ENCODE peak calls at places on chromosomes 4 and X, in ten cellular contexts. One of them, this sample, is unnamed.
A peak's percentile ranks its signal among the peaks of the same experiment; 100 is the strongest.

GRCh38 chr4:125703443-125703842 is 388.7 kb downstream of the FAT4 start:
- DNase-seq in posterior vena cava: no peak
- DNase-seq in activated naive CD4-positive, alpha-beta T cell treated with anti-CD3 and anti-CD28 coated beads for 36 hours: no peak
- DNase-seq in bronchial epithelial cell: peak; percentile 51
- DNase-seq in activated CD4-positive, alpha-beta T cell treated with anti-CD3 and anti-CD28 coated beads for 1 hour: no peak
- DNase-seq in NCI-H1694 treated with DMSO at 0.1 percent for 48 hours: no peak
- DNase-seq in AG04450: no peak
- DNase-seq in EH: peak; percentile 50
- DNase-seq in stimulated activated naive CD4-positive, alpha-beta T cell: no peak
- DNase-seq in caudate nucleus: no peak
- DNase-seq in this sample: no peak

GRCh38 chr4:8728536-8729407 is 136.2 kb downstream of the CPZ start:
- DNase-seq in posterior vena cava: peak; percentile 69
- DNase-seq in activated naive CD4-positive, alpha-beta T cell treated with anti-CD3 and anti-CD28 coated beads for 36 hours: no peak
- DNase-seq in bronchial epithelial cell: no peak
- DNase-seq in activated CD4-positive, alpha-beta T cell treated with anti-CD3 and anti-CD28 coated beads for 1 hour: no peak
- DNase-seq in NCI-H1694 treated with DMSO at 0.1 percent for 48 hours: no peak
- DNase-seq in AG04450: no peak
- DNase-seq in EH: no peak
- DNase-seq in stimulated activated naive CD4-positive, alpha-beta T cell: no peak
- DNase-seq in caudate nucleus: no peak
- DNase-seq in this sample: no peak

GRCh38 chr4:153294631-153295030 is 49.9 kb upstream of the MND1 start:
- DNase-seq in posterior vena cava: no peak
- DNase-seq in activated naive CD4-positive, alpha-beta T cell treated with anti-CD3 and anti-CD28 coated beads for 36 hours: no peak
- DNase-seq in bronchial epithelial cell: peak; percentile 82
- DNase-seq in activated CD4-positive, alpha-beta T cell treated with anti-CD3 and anti-CD28 coated beads for 1 hour: no peak
- DNase-seq in NCI-H1694 treated with DMSO at 0.1 percent for 48 hours: no peak
- DNase-seq in AG04450: no peak
- DNase-seq in EH: peak; percentile 49
- DNase-seq in stimulated activated naive CD4-positive, alpha-beta T cell: no peak
- DNase-seq in caudate nucleus: no peak
- DNase-seq in this sample: no peak

GRCh38 chr4:88017516-88018302 is 10.3 kb downstream of the PKD2 start:
- DNase-seq in posterior vena cava: no peak
- DNase-seq in activated naive CD4-positive, alpha-beta T cell treated with anti-CD3 and anti-CD28 coated beads for 36 hours: no peak
- DNase-seq in bronchial epithelial cell: peak; percentile 86
- DNase-seq in activated CD4-positive, alpha-beta T cell treated with anti-CD3 and anti-CD28 coated beads for 1 hour: no peak
- DNase-seq in NCI-H1694 treated with DMSO at 0.1 percent for 48 hours: no peak
- DNase-seq in AG04450: peak; percentile 83
- DNase-seq in EH: peak; percentile 97
- DNase-seq in stimulated activated naive CD4-positive, alpha-beta T cell: no peak
- DNase-seq in caudate nucleus: no peak
- DNase-seq in this sample: no peak

GRCh38 chr4:86482851-86483490 is 111.1 kb upstream of the PTPN13 start:
- DNase-seq in posterior vena cava: no peak
- DNase-seq in activated naive CD4-positive, alpha-beta T cell treated with anti-CD3 and anti-CD28 coated beads for 36 hours: no peak
- DNase-seq in bronchial epithelial cell: no peak
- DNase-seq in activated CD4-positive, alpha-beta T cell treated with anti-CD3 and anti-CD28 coated beads for 1 hour: no peak
- DNase-seq in NCI-H1694 treated with DMSO at 0.1 percent for 48 hours: no peak
- DNase-seq in AG04450: no peak
- DNase-seq in EH: peak; percentile 39
- DNase-seq in stimulated activated naive CD4-positive, alpha-beta T cell: no peak
- DNase-seq in caudate nucleus: no peak
- DNase-seq in this sample: no peak

GRCh38 chrX:13506574-13506973 is 62.8 kb upstream of the EGFL6 start:
- DNase-seq in posterior vena cava: peak; percentile 81
- DNase-seq in activated naive CD4-positive, alpha-beta T cell treated with anti-CD3 and anti-CD28 coated beads for 36 hours: peak; percentile 61
- DNase-seq in bronchial epithelial cell: peak; percentile 25
- DNase-seq in activated CD4-positive, alpha-beta T cell treated with anti-CD3 and anti-CD28 coated beads for 1 hour: peak; percentile 24
- DNase-seq in NCI-H1694 treated with DMSO at 0.1 percent for 48 hours: no peak
- DNase-seq in AG04450: peak; percentile 23
- DNase-seq in EH: peak; percentile 50
- DNase-seq in stimulated activated naive CD4-positive, alpha-beta T cell: peak; percentile 34
- DNase-seq in caudate nucleus: no peak
- DNase-seq in this sample: peak; percentile 49

GRCh38 chr4:22389240-22389871 is 126.5 kb downstream of the ADGRA3 start:
- DNase-seq in posterior vena cava: no peak
- DNase-seq in activated naive CD4-positive, alpha-beta T cell treated with anti-CD3 and anti-CD28 coated beads for 36 hours: peak; percentile 72
- DNase-seq in bronchial epithelial cell: peak; percentile 66
- DNase-seq in activated CD4-positive, alpha-beta T cell treated with anti-CD3 and anti-CD28 coated beads for 1 hour: no peak
- DNase-seq in NCI-H1694 treated with DMSO at 0.1 percent for 48 hours: peak; percentile 13
- DNase-seq in AG04450: peak; percentile 72
- DNase-seq in EH: peak; percentile 80
- DNase-seq in stimulated activated naive CD4-positive, alpha-beta T cell: peak; percentile 46
- DNase-seq in caudate nucleus: peak; percentile 4
- DNase-seq in this sample: no peak

GRCh38 chr4:165726831-165727230 is 146.2 kb upstream of the TLL1 start:
- DNase-seq in posterior vena cava: no peak
- DNase-seq in activated naive CD4-positive, alpha-beta T cell treated with anti-CD3 and anti-CD28 coated beads for 36 hours: no peak
- DNase-seq in bronchial epithelial cell: peak; percentile 15
- DNase-seq in activated CD4-positive, alpha-beta T cell treated with anti-CD3 and anti-CD28 coated beads for 1 hour: no peak
- DNase-seq in NCI-H1694 treated with DMSO at 0.1 percent for 48 hours: no peak
- DNase-seq in AG04450: no peak
- DNase-seq in EH: peak; percentile 11
- DNase-seq in stimulated activated naive CD4-positive, alpha-beta T cell: no peak
- DNase-seq in caudate nucleus: no peak
- DNase-seq in this sample: no peak

GRCh38 chr4:41692717-41693345 is 55.7 kb downstream of the PHOX2B start:
- DNase-seq in posterior vena cava: peak; percentile 80
- DNase-seq in activated naive CD4-positive, alpha-beta T cell treated with anti-CD3 and anti-CD28 coated beads for 36 hours: peak; percentile 52
- DNase-seq in bronchial epithelial cell: peak; percentile 44
- DNase-seq in activated CD4-positive, alpha-beta T cell treated with anti-CD3 and anti-CD28 coated beads for 1 hour: no peak
- DNase-seq in NCI-H1694 treated with DMSO at 0.1 percent for 48 hours: peak; percentile 37
- DNase-seq in AG04450: peak; percentile 18
- DNase-seq in EH: peak; percentile 65
- DNase-seq in stimulated activated naive CD4-positive, alpha-beta T cell: no peak
- DNase-seq in caudate nucleus: no peak
- DNase-seq in this sample: peak; percentile 33

GRCh38 chr4:175271010-175271630 is 353.0 kb downstream of the ADAM29 start:
- DNase-seq in posterior vena cava: no peak
- DNase-seq in activated naive CD4-positive, alpha-beta T cell treated with anti-CD3 and anti-CD28 coated beads for 36 hours: no peak
- DNase-seq in bronchial epithelial cell: no peak
- DNase-seq in activated CD4-positive, alpha-beta T cell treated with anti-CD3 and anti-CD28 coated beads for 1 hour: no peak
- DNase-seq in NCI-H1694 treated with DMSO at 0.1 percent for 48 hours: no peak
- DNase-seq in AG04450: no peak
- DNase-seq in EH: no peak
- DNase-seq in stimulated activated naive CD4-positive, alpha-beta T cell: no peak
- DNase-seq in caudate nucleus: no peak
- DNase-seq in this sample: no peak

GRCh38 chr4:57442834-57443291 is 332.7 kb upstream of the IGFBP7 start:
- DNase-seq in posterior vena cava: no peak
- DNase-seq in activated naive CD4-positive, alpha-beta T cell treated with anti-CD3 and anti-CD28 coated beads for 36 hours: peak; percentile 18
- DNase-seq in bronchial epithelial cell: peak; percentile 47
- DNase-seq in activated CD4-positive, alpha-beta T cell treated with anti-CD3 and anti-CD28 coated beads for 1 hour: no peak
- DNase-seq in NCI-H1694 treated with DMSO at 0.1 percent for 48 hours: peak; percentile 20
- DNase-seq in AG04450: no peak
- DNase-seq in EH: peak; percentile 46
- DNase-seq in stimulated activated naive CD4-positive, alpha-beta T cell: no peak
- DNase-seq in caudate nucleus: peak; percentile 1
- DNase-seq in this sample: no peak

GRCh38 chr4:43148481-43148880 is 256.0 kb downstream of the GRXCR1 start:
- DNase-seq in posterior vena cava: no peak
- DNase-seq in activated naive CD4-positive, alpha-beta T cell treated with anti-CD3 and anti-CD28 coated beads for 36 hours: no peak
- DNase-seq in bronchial epithelial cell: no peak
- DNase-seq in activated CD4-positive, alpha-beta T cell treated with anti-CD3 and anti-CD28 coated beads for 1 hour: no peak
- DNase-seq in NCI-H1694 treated with DMSO at 0.1 percent for 48 hours: no peak
- DNase-seq in AG04450: no peak
- DNase-seq in EH: no peak
- DNase-seq in stimulated activated naive CD4-positive, alpha-beta T cell: no peak
- DNase-seq in caudate nucleus: no peak
- DNase-seq in this sample: no peak

GRCh38 chr4:7828926-7829325 is 110.7 kb downstream of the AFAP1 start:
- DNase-seq in posterior vena cava: no peak
- DNase-seq in activated naive CD4-positive, alpha-beta T cell treated with anti-CD3 and anti-CD28 coated beads for 36 hours: peak; percentile 24
- DNase-seq in bronchial epithelial cell: peak; percentile 57
- DNase-seq in activated CD4-positive, alpha-beta T cell treated with anti-CD3 and anti-CD28 coated beads for 1 hour: no peak
- DNase-seq in NCI-H1694 treated with DMSO at 0.1 percent for 48 hours: no peak
- DNase-seq in AG04450: no peak
- DNase-seq in EH: peak; percentile 80
- DNase-seq in stimulated activated naive CD4-positive, alpha-beta T cell: no peak
- DNase-seq in caudate nucleus: no peak
- DNase-seq in this sample: no peak

GRCh38 chr4:186723207-186724047 is at the start of gene FAT1:
- DNase-seq in posterior vena cava: peak; percentile 87
- DNase-seq in activated naive CD4-positive, alpha-beta T cell treated with anti-CD3 and anti-CD28 coated beads for 36 hours: no peak
- DNase-seq in bronchial epithelial cell: no peak
- DNase-seq in activated CD4-positive, alpha-beta T cell treated with anti-CD3 and anti-CD28 coated beads for 1 hour: no peak
- DNase-seq in NCI-H1694 treated with DMSO at 0.1 percent for 48 hours: no peak
- DNase-seq in AG04450: no peak
- DNase-seq in EH: peak; percentile 67
- DNase-seq in stimulated activated naive CD4-positive, alpha-beta T cell: no peak
- DNase-seq in caudate nucleus: peak; percentile 26
- DNase-seq in this sample: no peak

GRCh38 chr4:73679836-73680235 is 59.6 kb upstream of the RASSF6 start:
- DNase-seq in posterior vena cava: no peak
- DNase-seq in activated naive CD4-positive, alpha-beta T cell treated with anti-CD3 and anti-CD28 coated beads for 36 hours: no peak
- DNase-seq in bronchial epithelial cell: peak; percentile 77
- DNase-seq in activated CD4-positive, alpha-beta T cell treated with anti-CD3 and anti-CD28 coated beads for 1 hour: no peak
- DNase-seq in NCI-H1694 treated with DMSO at 0.1 percent for 48 hours: no peak
- DNase-seq in AG04450: no peak
- DNase-seq in EH: peak; percentile 89
- DNase-seq in stimulated activated naive CD4-positive, alpha-beta T cell: no peak
- DNase-seq in caudate nucleus: no peak
- DNase-seq in this sample: no peak

GRCh38 chr4:140755811-140756291 is 334 bp downstream of the TBC1D9 start:
- DNase-seq in posterior vena cava: peak; percentile 82
- DNase-seq in activated naive CD4-positive, alpha-beta T cell treated with anti-CD3 and anti-CD28 coated beads for 36 hours: peak; percentile 12
- DNase-seq in bronchial epithelial cell: no peak
- DNase-seq in activated CD4-positive, alpha-beta T cell treated with anti-CD3 and anti-CD28 coated beads for 1 hour: no peak
- DNase-seq in NCI-H1694 treated with DMSO at 0.1 percent for 48 hours: no peak
- DNase-seq in AG04450: no peak
- DNase-seq in EH: peak; percentile 64
- DNase-seq in stimulated activated naive CD4-positive, alpha-beta T cell: no peak
- DNase-seq in caudate nucleus: peak; percentile 6
- DNase-seq in this sample: peak; percentile 30

GRCh38 chrX:29231800-29232199 is 644.6 kb downstream of the IL1RAPL1 start:
- DNase-seq in posterior vena cava: no peak
- DNase-seq in activated naive CD4-positive, alpha-beta T cell treated with anti-CD3 and anti-CD28 coated beads for 36 hours: no peak
- DNase-seq in bronchial epithelial cell: peak; percentile 2
- DNase-seq in activated CD4-positive, alpha-beta T cell treated with anti-CD3 and anti-CD28 coated beads for 1 hour: no peak
- DNase-seq in NCI-H1694 treated with DMSO at 0.1 percent for 48 hours: no peak
- DNase-seq in AG04450: no peak
- DNase-seq in EH: no peak
- DNase-seq in stimulated activated naive CD4-positive, alpha-beta T cell: no peak
- DNase-seq in caudate nucleus: no peak
- DNase-seq in this sample: no peak

GRCh38 chrX:119145241-119145653 is 17.6 kb upstream of the KIAA1210 start:
- DNase-seq in posterior vena cava: no peak
- DNase-seq in activated naive CD4-positive, alpha-beta T cell treated with anti-CD3 and anti-CD28 coated beads for 36 hours: peak; percentile 5
- DNase-seq in bronchial epithelial cell: peak; percentile 10
- DNase-seq in activated CD4-positive, alpha-beta T cell treated with anti-CD3 and anti-CD28 coated beads for 1 hour: no peak
- DNase-seq in NCI-H1694 treated with DMSO at 0.1 percent for 48 hours: no peak
- DNase-seq in AG04450: no peak
- DNase-seq in EH: peak; percentile 26
- DNase-seq in stimulated activated naive CD4-positive, alpha-beta T cell: no peak
- DNase-seq in caudate nucleus: no peak
- DNase-seq in this sample: no peak

GRCh38 chr4:37685211-37685725 is 908 bp downstream of the RELL1 start:
- DNase-seq in posterior vena cava: no peak
- DNase-seq in activated naive CD4-positive, alpha-beta T cell treated with anti-CD3 and anti-CD28 coated beads for 36 hours: peak; percentile 55
- DNase-seq in bronchial epithelial cell: peak; percentile 27
- DNase-seq in activated CD4-positive, alpha-beta T cell treated with anti-CD3 and anti-CD28 coated beads for 1 hour: no peak
- DNase-seq in NCI-H1694 treated with DMSO at 0.1 percent for 48 hours: no peak
- DNase-seq in AG04450: peak; percentile 37
- DNase-seq in EH: peak; percentile 75
- DNase-seq in stimulated activated naive CD4-positive, alpha-beta T cell: peak; percentile 86
- DNase-seq in caudate nucleus: no peak
- DNase-seq in this sample: no peak

GRCh38 chr4:173227753-173228152 is 59.1 kb downstream of the GALNT7 start:
- DNase-seq in posterior vena cava: no peak
- DNase-seq in activated naive CD4-positive, alpha-beta T cell treated with anti-CD3 and anti-CD28 coated beads for 36 hours: no peak
- DNase-seq in bronchial epithelial cell: no peak
- DNase-seq in activated CD4-positive, alpha-beta T cell treated with anti-CD3 and anti-CD28 coated beads for 1 hour: no peak
- DNase-seq in NCI-H1694 treated with DMSO at 0.1 percent for 48 hours: no peak
- DNase-seq in AG04450: no peak
- DNase-seq in EH: no peak
- DNase-seq in stimulated activated naive CD4-positive, alpha-beta T cell: no peak
- DNase-seq in caudate nucleus: no peak
- DNase-seq in this sample: no peak

GRCh38 chrX:96183843-96184242 is 500.8 kb upstream of the DIAPH2 start:
- DNase-seq in posterior vena cava: no peak
- DNase-seq in activated naive CD4-positive, alpha-beta T cell treated with anti-CD3 and anti-CD28 coated beads for 36 hours: no peak
- DNase-seq in bronchial epithelial cell: peak; percentile 13
- DNase-seq in activated CD4-positive, alpha-beta T cell treated with anti-CD3 and anti-CD28 coated beads for 1 hour: no peak
- DNase-seq in NCI-H1694 treated with DMSO at 0.1 percent for 48 hours: no peak
- DNase-seq in AG04450: no peak
- DNase-seq in EH: peak; percentile 1
- DNase-seq in stimulated activated naive CD4-positive, alpha-beta T cell: no peak
- DNase-seq in caudate nucleus: no peak
- DNase-seq in this sample: no peak

GRCh38 chr4:123114084-123114914 is 191.9 kb upstream of the NUDT6 start:
- DNase-seq in posterior vena cava: no peak
- DNase-seq in activated naive CD4-positive, alpha-beta T cell treated with anti-CD3 and anti-CD28 coated beads for 36 hours: no peak
- DNase-seq in bronchial epithelial cell: no peak
- DNase-seq in activated CD4-positive, alpha-beta T cell treated with anti-CD3 and anti-CD28 coated beads for 1 hour: no peak
- DNase-seq in NCI-H1694 treated with DMSO at 0.1 percent for 48 hours: no peak
- DNase-seq in AG04450: no peak
- DNase-seq in EH: no peak
- DNase-seq in stimulated activated naive CD4-positive, alpha-beta T cell: no peak
- DNase-seq in caudate nucleus: no peak
- DNase-seq in this sample: no peak

GRCh38 chr4:36414248-36414647 is 132.8 kb downstream of the DTHD1 start:
- DNase-seq in posterior vena cava: no peak
- DNase-seq in activated naive CD4-positive, alpha-beta T cell treated with anti-CD3 and anti-CD28 coated beads for 36 hours: no peak
- DNase-seq in bronchial epithelial cell: peak; percentile 31
- DNase-seq in activated CD4-positive, alpha-beta T cell treated with anti-CD3 and anti-CD28 coated beads for 1 hour: no peak
- DNase-seq in NCI-H1694 treated with DMSO at 0.1 percent for 48 hours: peak; percentile 40
- DNase-seq in AG04450: no peak
- DNase-seq in EH: no peak
- DNase-seq in stimulated activated naive CD4-positive, alpha-beta T cell: peak; percentile 3
- DNase-seq in caudate nucleus: no peak
- DNase-seq in this sample: no peak

GRCh38 chr4:67575232-67575888 is 16.8 kb downstream of the STAP1 start:
- DNase-seq in posterior vena cava: no peak
- DNase-seq in activated naive CD4-positive, alpha-beta T cell treated with anti-CD3 and anti-CD28 coated beads for 36 hours: peak; percentile 28
- DNase-seq in bronchial epithelial cell: peak; percentile 49
- DNase-seq in activated CD4-positive, alpha-beta T cell treated with anti-CD3 and anti-CD28 coated beads for 1 hour: no peak
- DNase-seq in NCI-H1694 treated with DMSO at 0.1 percent for 48 hours: no peak
- DNase-seq in AG04450: no peak
- DNase-seq in EH: no peak
- DNase-seq in stimulated activated naive CD4-positive, alpha-beta T cell: peak; percentile 48
- DNase-seq in caudate nucleus: no peak
- DNase-seq in this sample: no peak

GRCh38 chr4:129950217-129950616 is 854.3 kb downstream of the C4orf33 start:
- DNase-seq in posterior vena cava: no peak
- DNase-seq in activated naive CD4-positive, alpha-beta T cell treated with anti-CD3 and anti-CD28 coated beads for 36 hours: no peak
- DNase-seq in bronchial epithelial cell: no peak
- DNase-seq in activated CD4-positive, alpha-beta T cell treated with anti-CD3 and anti-CD28 coated beads for 1 hour: no peak
- DNase-seq in NCI-H1694 treated with DMSO at 0.1 percent for 48 hours: no peak
- DNase-seq in AG04450: no peak
- DNase-seq in EH: no peak
- DNase-seq in stimulated activated naive CD4-positive, alpha-beta T cell: no peak
- DNase-seq in caudate nucleus: no peak
- DNase-seq in this sample: no peak

GRCh38 chr4:110294165-110294564 is 95.8 kb upstream of the ELOVL6 start:
- DNase-seq in posterior vena cava: no peak
- DNase-seq in activated naive CD4-positive, alpha-beta T cell treated with anti-CD3 and anti-CD28 coated beads for 36 hours: no peak
- DNase-seq in bronchial epithelial cell: no peak
- DNase-seq in activated CD4-positive, alpha-beta T cell treated with anti-CD3 and anti-CD28 coated beads for 1 hour: no peak
- DNase-seq in NCI-H1694 treated with DMSO at 0.1 percent for 48 hours: no peak
- DNase-seq in AG04450: no peak
- DNase-seq in EH: peak; percentile 42
- DNase-seq in stimulated activated naive CD4-positive, alpha-beta T cell: no peak
- DNase-seq in caudate nucleus: no peak
- DNase-seq in this sample: no peak

GRCh38 chr4:65063601-65064000 is 606.7 kb downstream of the EPHA5 start:
- DNase-seq in posterior vena cava: no peak
- DNase-seq in activated naive CD4-positive, alpha-beta T cell treated with anti-CD3 and anti-CD28 coated beads for 36 hours: no peak
- DNase-seq in bronchial epithelial cell: no peak
- DNase-seq in activated CD4-positive, alpha-beta T cell treated with anti-CD3 and anti-CD28 coated beads for 1 hour: no peak
- DNase-seq in NCI-H1694 treated with DMSO at 0.1 percent for 48 hours: no peak
- DNase-seq in AG04450: no peak
- DNase-seq in EH: no peak
- DNase-seq in stimulated activated naive CD4-positive, alpha-beta T cell: no peak
- DNase-seq in caudate nucleus: no peak
- DNase-seq in this sample: no peak

GRCh38 chr4:122423246-122423645 is 33.3 kb downstream of the IL2 start:
- DNase-seq in posterior vena cava: no peak
- DNase-seq in activated naive CD4-positive, alpha-beta T cell treated with anti-CD3 and anti-CD28 coated beads for 36 hours: no peak
- DNase-seq in bronchial epithelial cell: no peak
- DNase-seq in activated CD4-positive, alpha-beta T cell treated with anti-CD3 and anti-CD28 coated beads for 1 hour: no peak
- DNase-seq in NCI-H1694 treated with DMSO at 0.1 percent for 48 hours: no peak
- DNase-seq in AG04450: no peak
- DNase-seq in EH: no peak
- DNase-seq in stimulated activated naive CD4-positive, alpha-beta T cell: no peak
- DNase-seq in caudate nucleus: no peak
- DNase-seq in this sample: no peak